ENCODE peak calls at places on chromosomes 12 and 14, in four cellular contexts. D is right cardiac atrium, E is heart right ventricle, Y is tibial artery. H is an unnamed sample. For H3K4me1, the result is how much of the 10 kb centered on the place peaks cover.

GRCh38 chr12:110010853-110011835 is 11.9 kb downstream of the ANKRD13A start:
- DNase-seq in D (no peak), E (no peak), Y (no peak), H (no peak)

GRCh38 chr14:91185721-91186120 is 58.8 kb downstream of the GPR68 start:
- DNase-seq in D (no peak), E (no peak), Y (no peak), H (no peak)

GRCh38 chr12:6533653-6534157 is 612 bp upstream of the GAPDH start:
- DNase-seq in D (peak), E (peak), Y (peak), H (peak)

GRCh38 chr12:124347805-124348658 is 53.1 kb downstream of the RFLNA start:
- DNase-seq in D (peak), E (no peak), Y (no peak), H (no peak)

GRCh38 chr14:36683083-36683724 is 21.5 kb downstream of the PAX9 start:
- DNase-seq in D (no peak), E (no peak), Y (no peak), H (no peak)

GRCh38 chr12:29414368-29414767 is 33.4 kb upstream of the ERGIC2 start:
- DNase-seq in D (no peak), E (no peak), Y (no peak), H (no peak)

GRCh38 chr14:87966816-87967215 is 26.2 kb downstream of the GALC start:
- DNase-seq in D (no peak), E (no peak), Y (no peak), H (no peak)

GRCh38 chr12:88258396-88258795 is 116.3 kb downstream of the TMTC3 start:
- DNase-seq in D (no peak), E (no peak), Y (no peak), H (no peak)

GRCh38 chr12:130473266-130473665 is 135.6 kb downstream of the PIWIL1 start:
- DNase-seq in D (no peak), E (no peak), Y (no peak), H (no peak)

GRCh38 chr14:91396959-91397815 is 20.4 kb downstream of the CCDC88C start:
- DNase-seq in D (no peak), E (no peak), Y (no peak), H (no peak)

GRCh38 chr14:100389497-100390104 is 66.5 kb downstream of the SLC25A47 start:
- DNase-seq in D (no peak), E (no peak), Y (no peak), H (no peak)

GRCh38 chr14:77059276-77059934 is 30.9 kb upstream of the IRF2BPL start:
- DNase-seq in D (peak), E (no peak), Y (no peak), H (no peak)

GRCh38 chr12:51391047-51391837 is at the start of gene GALNT6:
- DNase-seq in D (peak), E (peak), Y (no peak), H (peak)

GRCh38 chr12:130945793-130946492 is 7.8 kb upstream of the ADGRD1 start:
- DNase-seq in D (peak), E (no peak), Y (peak), H (no peak)

GRCh38 chr14:53539489-53540126 is 386.5 kb upstream of the DDHD1 start:
- DNase-seq in D (peak), E (peak), Y (peak), H (peak)

GRCh38 chr12:70849265-70849960 is 71.1 kb downstream of the PTPRR start:
- DNase-seq in D (no peak), E (no peak), Y (no peak), H (no peak)

GRCh38 chr14:55194656-55195355 is 3.4 kb upstream of the DLGAP5 start:
- DNase-seq in D (no peak), E (no peak), Y (no peak), H (no peak)

GRCh38 chr12:9331218-9331626 is 123.0 kb upstream of the PZP start:
- DNase-seq in D (peak), E (peak), Y (peak), H (peak)

GRCh38 chr12:92987362-92987761 is 58.3 kb upstream of the EEA1 start:
- DNase-seq in D (no peak), E (no peak), Y (no peak), H (peak)

GRCh38 chr12:75623631-75624118 is 112.3 kb upstream of the KRR1 start:
- DNase-seq in D (no peak), E (no peak), Y (no peak), H (no peak)

GRCh38 chr14:64865992-64866391 is 13.7 kb downstream of the SPTB start:
- DNase-seq in D (no peak), E (no peak), Y (no peak), H (no peak)

GRCh38 chr14:81437226-81437625 is 37.1 kb upstream of the STON2 start:
- DNase-seq in D (no peak), E (no peak), Y (no peak), H (no peak)

GRCh38 chr14:30243157-30243556 is 315.5 kb upstream of the PRKD1 start:
- DNase-seq in D (no peak), E (no peak), Y (no peak), H (no peak)

GRCh38 chr12:54125950-54126695 is 62.7 kb downstream of the SMUG1 start:
- DNase-seq in D (peak), E (peak), Y (peak), H (no peak)

GRCh38 chr14:36507847-36508417 is 12.1 kb downstream of the NKX2-1 start:
- DNase-seq in D (no peak), E (no peak), Y (no peak), H (no peak)

GRCh38 chr12:114313910-114314309 is 92.0 kb downstream of the TBX5 start:
- DNase-seq in D (no peak), E (no peak), Y (no peak), H (no peak)

GRCh38 chr14:106848330-106849121 is 1322.1 kb downstream of the TMEM121 start:
- DNase-seq in D (no peak), E (no peak), Y (no peak), H (no peak)

GRCh38 chr12:63968685-63969084 is 124.2 kb downstream of the SRGAP1 start:
- DNase-seq in D (no peak), E (no peak), Y (no peak), H (no peak)

GRCh38 chr12:102364709-102365108 is 115.7 kb downstream of the IGF1 start:
- DNase-seq in D (no peak), E (no peak), Y (no peak), H (no peak)

GRCh38 chr14:35534884-35535793 is 1.2 kb downstream of the INSM2 start:
- DNase-seq in D (peak), E (peak), Y (peak), H (peak)

GRCh38 chr12:116609715-116610114 is 50.5 kb downstream of the MAP1LC3B2 start:
- DNase-seq in D (peak), E (no peak), Y (no peak), H (no peak)

GRCh38 chr12:54032627-54033100 is at the start of gene HOXC5:
- DNase-seq in D (peak), E (no peak), Y (peak), H (peak)

GRCh38 chr14:67641902-67642749 is 22.4 kb downstream of the ARG2 start:
- DNase-seq in D (no peak), E (no peak), Y (no peak), H (no peak)

GRCh38 chr12:3493225-3494049 is 2.4 kb downstream of the PRMT8 start:
- DNase-seq in D (peak), E (peak), Y (no peak), H (no peak)

GRCh38 chr12:12582895-12583303 is 20.2 kb upstream of the DUSP16 start:
- DNase-seq in D (no peak), E (no peak), Y (no peak), H (no peak)

GRCh38 chr14:101222362-101223090 is 319.0 kb upstream of the RTL1 start:
- DNase-seq in D (no peak), E (no peak), Y (no peak), H (no peak)

GRCh38 chr12:91846466-91847055 is 299.1 kb downstream of the BTG1 start:
- DNase-seq in D (no peak), E (no peak), Y (no peak), H (no peak)

GRCh38 chr12:106258226-106258625 is 10.4 kb upstream of the CKAP4 start:
- DNase-seq in D (no peak), E (no peak), Y (no peak), H (no peak)

GRCh38 chr12:108297895-108298760 is 41.0 kb downstream of the CMKLR1 start:
- DNase-seq in D (peak), E (no peak), Y (no peak), H (no peak)

DNA sequence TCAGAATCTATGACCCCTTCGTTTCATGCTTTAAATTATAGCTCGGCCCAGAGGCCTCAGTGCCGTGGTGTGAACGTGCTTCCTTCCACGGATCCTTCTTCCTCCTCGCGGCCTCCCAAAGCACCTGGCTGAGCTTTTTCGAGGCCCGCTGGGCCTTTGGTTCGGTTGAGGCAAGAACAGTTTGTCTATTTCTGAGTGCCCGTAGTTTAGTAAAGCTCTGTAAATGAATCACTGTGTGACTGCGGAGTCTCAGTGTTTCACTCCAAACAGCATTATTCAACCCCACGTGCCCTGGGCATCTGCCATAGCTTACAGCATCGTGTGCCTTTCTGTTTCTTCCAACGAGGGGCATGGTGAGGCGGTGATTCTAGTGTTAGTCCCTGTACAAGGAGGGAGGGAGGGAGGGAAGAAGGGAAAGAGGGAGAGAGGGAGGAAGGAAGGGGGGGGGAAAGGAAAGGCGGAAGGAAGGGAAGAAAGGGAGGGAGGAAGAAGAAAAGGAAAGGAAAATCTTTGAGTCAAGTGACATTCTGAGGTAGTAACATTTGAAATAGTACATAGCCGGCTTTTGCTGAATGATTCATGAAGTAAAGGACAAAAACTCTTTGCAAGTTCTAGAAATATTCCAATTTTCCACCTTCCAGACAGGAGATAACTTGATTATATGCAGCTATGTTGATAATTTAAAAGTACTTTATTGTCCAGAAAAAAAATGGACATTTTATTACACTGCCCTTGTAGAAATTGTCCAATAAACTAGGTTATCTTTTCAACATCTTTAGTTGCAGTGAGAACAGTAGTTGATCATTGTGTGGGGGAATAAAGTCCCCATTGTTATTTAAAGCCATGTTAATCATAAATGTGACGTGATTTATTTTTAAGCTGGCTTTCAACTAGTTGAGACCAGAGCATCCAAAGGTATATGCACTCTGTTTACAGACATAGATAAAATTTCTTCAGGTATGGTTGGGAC is 1.2 kb upstream of the TRIM9 start:
- DNase-seq in D (peak), E (peak), Y (peak), H (no peak)
- H3K4me3 ChIP-seq in D (peak), E (peak), Y (peak), H (peak)

GRCh38 chr14:105368032-105368417 is 30.3 kb upstream of the TEX22 start:
- DNase-seq in D (peak), E (peak), Y (no peak), H (no peak)
- H3K4me1 ChIP-seq in D (under half), E (under half), Y (under half), H (under half)

DNA sequence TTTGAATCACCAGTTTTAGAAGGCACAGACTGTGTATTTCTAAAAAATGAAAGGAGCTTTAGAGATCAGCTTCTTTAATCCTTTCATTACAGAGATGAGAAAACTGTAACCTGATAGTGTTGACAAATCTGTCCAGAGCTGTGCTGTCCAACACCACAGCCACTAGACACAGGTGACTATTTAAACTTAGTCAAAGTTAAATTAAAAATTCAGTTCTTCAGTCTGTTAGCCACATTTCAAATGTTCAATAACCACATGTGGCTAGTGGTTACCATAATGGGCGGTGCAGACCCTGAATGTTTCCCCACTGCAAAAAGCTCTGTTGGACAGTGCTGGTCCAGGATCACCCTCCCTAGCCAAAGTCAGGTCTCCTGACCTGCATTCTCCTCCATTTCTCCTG is 21.6 kb downstream of the DAD1 start:
- DNase-seq in D (no peak), E (no peak), Y (no peak), H (no peak)
- H3K4me3 ChIP-seq in D (no peak), E (no peak), Y (no peak), H (no peak)

GRCh38 chr14:59243174-59243573 is 54.7 kb downstream of the DAAM1 start:
- DNase-seq in D (no peak), E (no peak), Y (no peak), H (no peak)

GRCh38 chr14:59244581-59244980 is 56.1 kb downstream of the DAAM1 start:
- DNase-seq in D (no peak), E (no peak), Y (no peak), H (no peak)

GRCh38 chr14:59248170-59248569 is 59.7 kb downstream of the DAAM1 start:
- DNase-seq in D (no peak), E (no peak), Y (no peak), H (no peak)

GRCh38 chr14:59246566-59246965 is 58.1 kb downstream of the DAAM1 start:
- DNase-seq in D (no peak), E (no peak), Y (no peak), H (no peak)

GRCh38 chr14:59245809-59246295 is 57.4 kb downstream of the DAAM1 start:
- DNase-seq in D (no peak), E (no peak), Y (no peak), H (no peak)
- H3K4me1 ChIP-seq in D (under half), E (under half), Y (under half), H (under half)

DNA sequence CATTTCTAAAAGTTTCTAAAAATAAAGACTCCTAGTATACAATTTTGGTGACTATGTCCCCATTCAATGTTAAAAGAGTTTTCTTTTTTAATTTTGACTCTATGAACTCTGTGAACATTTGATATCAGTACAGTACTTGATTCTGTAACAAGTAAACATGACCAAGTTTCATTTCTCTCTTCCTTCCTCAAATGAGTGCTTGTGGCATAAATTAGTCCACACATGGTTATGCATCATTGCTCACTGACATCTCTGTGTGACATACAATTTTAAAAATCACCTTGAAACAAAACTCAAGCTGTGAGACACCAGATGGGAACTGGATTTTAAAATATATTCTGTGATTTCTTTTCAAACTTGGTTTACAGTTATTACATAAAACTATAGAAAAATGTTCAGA is 253.9 kb upstream of the MDGA2 start:
- DNase-seq in D (no peak), E (no peak), Y (no peak), H (no peak)
- H3K4me3 ChIP-seq in D (no peak), E (no peak), Y (no peak), H (no peak)

DNA sequence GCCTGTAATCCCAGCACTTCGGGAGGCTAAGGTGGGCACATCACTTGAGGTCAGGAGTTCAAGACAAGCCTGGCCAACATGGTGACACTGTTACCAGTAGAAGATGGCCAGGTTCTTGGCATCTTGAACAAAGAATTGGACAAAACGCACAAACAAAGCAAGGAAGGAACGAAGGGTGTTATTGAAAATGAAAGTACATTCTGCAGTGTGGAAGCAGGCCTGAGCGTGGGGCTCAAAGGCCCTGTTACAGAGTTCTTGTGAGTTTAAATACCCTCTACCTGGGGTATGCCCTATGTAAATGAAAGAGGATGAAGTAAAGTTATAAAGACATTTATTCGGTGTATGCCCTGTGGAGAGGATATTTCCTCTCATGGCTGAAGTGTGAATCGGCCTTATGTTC is 20.8 kb upstream of the CDK17 start:
- DNase-seq in D (no peak), E (no peak), Y (no peak), H (no peak)
- H3K4me1 ChIP-seq in D (under half), E (under half), Y (under half), H (under half)

DNA sequence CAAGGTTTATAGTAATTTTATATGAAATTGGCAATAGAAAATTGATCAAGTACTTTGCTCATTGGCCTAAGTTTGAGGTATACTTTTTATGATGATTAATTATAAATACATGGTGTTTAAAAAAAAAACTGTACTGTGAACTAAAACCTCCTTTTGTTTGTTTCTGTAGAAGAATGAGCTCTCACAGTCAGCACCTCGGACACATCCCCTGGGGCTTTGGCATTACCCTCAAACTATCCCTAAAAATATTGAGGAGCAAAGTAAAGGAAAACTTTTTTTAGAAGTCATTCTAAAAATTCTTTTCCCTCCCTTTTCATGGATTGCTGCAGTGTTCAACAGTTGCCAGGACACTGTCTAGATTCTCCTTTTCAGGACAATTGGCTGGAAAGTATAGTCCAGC is 183.6 kb downstream of the FBXL14 start:
- DNase-seq in D (no peak), E (no peak), Y (no peak), H (no peak)
- H3K4me3 ChIP-seq in D (no peak), E (no peak), Y (no peak), H (no peak)

DNA sequence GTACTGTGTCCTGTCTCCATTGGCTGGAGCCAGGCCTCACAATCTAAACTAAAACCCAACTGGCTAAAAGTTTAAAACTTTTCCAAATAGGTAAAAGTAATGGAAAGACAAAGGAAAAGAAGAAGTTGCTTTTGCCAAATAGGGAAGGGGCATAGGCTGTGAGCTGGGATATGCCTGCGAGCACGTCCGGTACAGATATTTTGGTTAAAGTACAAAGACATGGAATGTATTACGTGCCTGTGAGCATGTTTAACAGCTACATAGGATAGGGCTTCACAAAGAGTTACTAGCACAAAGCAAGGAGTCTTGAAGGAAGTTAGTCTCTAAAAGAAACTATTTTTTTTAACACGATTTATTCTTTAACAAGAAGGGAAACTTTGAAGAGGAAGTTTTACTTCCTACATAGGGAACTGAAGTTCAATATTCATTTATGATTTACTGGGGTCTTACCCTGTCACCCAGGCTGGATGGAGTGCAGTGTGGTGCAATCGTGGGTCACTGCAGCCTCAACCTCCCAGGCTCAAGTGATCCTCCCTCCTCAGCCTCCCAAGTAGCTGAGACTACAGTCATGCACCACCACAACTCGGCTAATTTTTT is 41.9 kb upstream of the INF2 start:
- DNase-seq in D (no peak), E (no peak), Y (no peak), H (no peak)
- H3K4me1 ChIP-seq in D (under half), E (under half), Y (under half), H (under half)

H was measured in NT2/D1.